ENCODE peak calls at places on chromosome 4, in four cellular contexts. J is iris pigment epithelial cell, B is iPS-NIHi11, F is heart right ventricle. D is an unnamed sample.

GRCh38 chr4:51842167-51842553 is 793 bp upstream of the DCUN1D4 start:
- DNase-seq in J (peak; percentile 40), B (no peak), F (peak; percentile 8), D (peak; percentile 28)

GRCh38 chr4:113593400-113594230 is 167.9 kb downstream of the CAMK2D start:
- DNase-seq in J (no peak), B (no peak), F (no peak), D (no peak)

GRCh38 chr4:176406736-176407135 is 87.0 kb downstream of the SPCS3 start:
- DNase-seq in J (no peak), B (no peak), F (no peak), D (peak; percentile 50)

GRCh38 chr4:122666527-122667245 is 45.8 kb upstream of the IL21 start:
- DNase-seq in J (peak; percentile 94), B (no peak), F (no peak), D (peak; percentile 96)

GRCh38 chr4:71186566-71187398 is 152.0 kb upstream of the SLC4A4 start:
- DNase-seq in J (peak; percentile 30), B (peak; percentile 89), F (peak; percentile 43), D (no peak)

GRCh38 chr4:2352171-2352570 is 66.3 kb downstream of the ZFYVE28 start:
- DNase-seq in J (no peak), B (no peak), F (peak; percentile 1), D (no peak)

GRCh38 chr4:5638976-5639375 is 69.4 kb downstream of the EVC2 start:
- DNase-seq in J (peak; percentile 72), B (no peak), F (no peak), D (peak; percentile 87)

GRCh38 chr4:86757468-86757867 is 91.7 kb downstream of the SLC10A6 start:
- DNase-seq in J (no peak), B (no peak), F (no peak), D (no peak)

GRCh38 chr4:1721666-1722550 is 587 bp downstream of the TACC3 start:
- DNase-seq in J (no peak), B (no peak), F (no peak), D (no peak)

GRCh38 chr4:46931981-46932380 is 22.9 kb upstream of the COX7B2 start:
- DNase-seq in J (peak; percentile 47), B (peak; percentile 43), F (peak; percentile 32), D (peak; percentile 36)